ENCODE peak calls at places on chromosomes 6 and 20, in seven cellular contexts. One of them, this sample, is unnamed. For H3K4me1, the result is how much of the 10 kb centered on the place peaks cover.

GRCh38 chr20:46808565-46808964 is 86.1 kb upstream of the EYA2 start:
- DNase-seq in psoas muscle: no peak
- DNase-seq in iPS DF 6.9: no peak
- DNase-seq in GM23248: no peak
- DNase-seq in aorta: no peak
- DNase-seq in CD4-positive, alpha-beta memory T cell: no peak
- DNase-seq in endodermal cell: no peak
- DNase-seq in this sample: no peak

GRCh38 chr6:106773482-106773881 is 144.1 kb downstream of the QRSL1 start:
- DNase-seq in CD4-positive, alpha-beta memory T cell: no peak
- DNase-seq in aorta: no peak
- DNase-seq in iPS DF 6.9: no peak
- DNase-seq in endodermal cell: no peak
- DNase-seq in GM23248: no peak
- DNase-seq in psoas muscle: no peak
- DNase-seq in this sample: no peak

GRCh38 chr6:112443666-112444065 is 96.5 kb downstream of the RFPL4B start:
- DNase-seq in psoas muscle: peak
- DNase-seq in endodermal cell: no peak
- DNase-seq in CD4-positive, alpha-beta memory T cell: no peak
- DNase-seq in aorta: peak
- DNase-seq in GM23248: peak
- DNase-seq in iPS DF 6.9: no peak
- DNase-seq in this sample: no peak

GRCh38 chr6:12371641-12372146 is 81.5 kb downstream of the EDN1 start:
- DNase-seq in endodermal cell: no peak
- DNase-seq in aorta: no peak
- DNase-seq in CD4-positive, alpha-beta memory T cell: no peak
- DNase-seq in psoas muscle: no peak
- DNase-seq in GM23248: peak
- DNase-seq in iPS DF 6.9: no peak
- DNase-seq in this sample: no peak

GRCh38 chr6:156699017-156699421 is 78.2 kb upstream of the ARID1B start:
- DNase-seq in endodermal cell: no peak
- DNase-seq in GM23248: peak
- DNase-seq in CD4-positive, alpha-beta memory T cell: no peak
- DNase-seq in psoas muscle: no peak
- DNase-seq in aorta: no peak
- DNase-seq in iPS DF 6.9: no peak
- DNase-seq in this sample: no peak

GRCh38 chr20:44271915-44272663 is 25.0 kb downstream of the GDAP1L1 start:
- DNase-seq in CD4-positive, alpha-beta memory T cell: peak
- DNase-seq in aorta: no peak
- DNase-seq in psoas muscle: no peak
- DNase-seq in iPS DF 6.9: peak
- DNase-seq in endodermal cell: peak
- DNase-seq in GM23248: no peak
- DNase-seq in this sample: no peak

GRCh38 chr6:65924411-65924810 is 217.4 kb upstream of the EYS start:
- DNase-seq in endodermal cell: no peak
- DNase-seq in CD4-positive, alpha-beta memory T cell: no peak
- DNase-seq in GM23248: no peak
- DNase-seq in psoas muscle: no peak
- DNase-seq in aorta: no peak
- DNase-seq in iPS DF 6.9: no peak
- DNase-seq in this sample: no peak

GRCh38 chr20:51758978-51759544 is 9.1 kb downstream of the ATP9A start:
- DNase-seq in CD4-positive, alpha-beta memory T cell: no peak
- DNase-seq in iPS DF 6.9: no peak
- DNase-seq in endodermal cell: no peak
- DNase-seq in psoas muscle: peak
- DNase-seq in GM23248: peak
- DNase-seq in aorta: no peak
- DNase-seq in this sample: no peak

GRCh38 chr6:166005401-166005845 is 162.2 kb downstream of the TBXT start:
- DNase-seq in aorta: peak
- DNase-seq in psoas muscle: peak
- DNase-seq in endodermal cell: no peak
- DNase-seq in GM23248: peak
- DNase-seq in iPS DF 6.9: no peak
- DNase-seq in CD4-positive, alpha-beta memory T cell: no peak
- DNase-seq in this sample: no peak

GRCh38 chr20:35344354-35344837 is 52.2 kb upstream of the FAM83C start:
- DNase-seq in endodermal cell: no peak
- DNase-seq in psoas muscle: peak
- DNase-seq in GM23248: peak
- DNase-seq in aorta: no peak
- DNase-seq in iPS DF 6.9: no peak
- DNase-seq in CD4-positive, alpha-beta memory T cell: no peak
- DNase-seq in this sample: no peak

GRCh38 chr6:37320649-37321048 is 33.1 kb upstream of the RNF8 start:
- DNase-seq in GM23248: no peak
- DNase-seq in psoas muscle: no peak
- DNase-seq in endodermal cell: no peak
- DNase-seq in CD4-positive, alpha-beta memory T cell: no peak
- DNase-seq in iPS DF 6.9: no peak
- DNase-seq in aorta: no peak
- DNase-seq in this sample: no peak

GRCh38 chr6:139370047-139370706 is 4.3 kb downstream of the CITED2 start:
- DNase-seq in iPS DF 6.9: no peak
- DNase-seq in psoas muscle: no peak
- DNase-seq in GM23248: peak
- DNase-seq in endodermal cell: peak
- DNase-seq in CD4-positive, alpha-beta memory T cell: no peak
- DNase-seq in aorta: no peak
- DNase-seq in this sample: no peak

GRCh38 chr6:26345832-26346231 is 19.2 kb upstream of the BTN3A2 start:
- DNase-seq in iPS DF 6.9: no peak
- DNase-seq in CD4-positive, alpha-beta memory T cell: no peak
- DNase-seq in aorta: no peak
- DNase-seq in GM23248: no peak
- DNase-seq in psoas muscle: no peak
- DNase-seq in endodermal cell: no peak
- DNase-seq in this sample: no peak
- H3K4me3 ChIP-seq in iPS DF 6.9: no peak
- H3K4me3 ChIP-seq in CD4-positive, alpha-beta memory T cell: no peak
- H3K4me3 ChIP-seq in aorta: no peak
- H3K4me3 ChIP-seq in GM23248: no peak
- H3K4me3 ChIP-seq in psoas muscle: no peak
- H3K4me3 ChIP-seq in endodermal cell: no peak
- H3K4me3 ChIP-seq in this sample: no peak

GRCh38 chr20:20706285-20706684 is 6.2 kb downstream of the RALGAPA2 start:
- DNase-seq in CD4-positive, alpha-beta memory T cell: no peak
- DNase-seq in aorta: no peak
- DNase-seq in iPS DF 6.9: no peak
- DNase-seq in psoas muscle: no peak
- DNase-seq in GM23248: no peak
- DNase-seq in endodermal cell: no peak
- DNase-seq in this sample: no peak
- H3K27ac ChIP-seq in CD4-positive, alpha-beta memory T cell: no peak
- H3K27ac ChIP-seq in aorta: no peak
- H3K27ac ChIP-seq in iPS DF 6.9: no peak
- H3K27ac ChIP-seq in psoas muscle: peak
- H3K27ac ChIP-seq in GM23248: no peak
- H3K27ac ChIP-seq in endodermal cell: no peak
- H3K27ac ChIP-seq in this sample: no peak

GRCh38 chr20:53734006-53734688 is 140.5 kb upstream of the ZNF217 start:
- DNase-seq in aorta: no peak
- DNase-seq in CD4-positive, alpha-beta memory T cell: no peak
- DNase-seq in iPS DF 6.9: no peak
- DNase-seq in psoas muscle: no peak
- DNase-seq in endodermal cell: peak
- DNase-seq in GM23248: peak
- DNase-seq in this sample: no peak
- H3K4me1 ChIP-seq in aorta: under half
- H3K4me1 ChIP-seq in CD4-positive, alpha-beta memory T cell: under half
- H3K4me1 ChIP-seq in iPS DF 6.9: under half
- H3K4me1 ChIP-seq in psoas muscle: under half
- H3K4me1 ChIP-seq in endodermal cell: under half
- H3K4me1 ChIP-seq in GM23248: half or more
- H3K4me1 ChIP-seq in this sample: under half

GRCh38 chr6:144064402-144064830 is 31.0 kb downstream of the SF3B5 start:
- DNase-seq in iPS DF 6.9: no peak
- DNase-seq in CD4-positive, alpha-beta memory T cell: peak
- DNase-seq in endodermal cell: no peak
- DNase-seq in GM23248: peak
- DNase-seq in aorta: peak
- DNase-seq in psoas muscle: peak
- DNase-seq in this sample: peak

GRCh38 chr6:144066255-144066654 is 29.1 kb downstream of the SF3B5 start:
- DNase-seq in iPS DF 6.9: no peak
- DNase-seq in endodermal cell: no peak
- DNase-seq in psoas muscle: no peak
- DNase-seq in aorta: no peak
- DNase-seq in GM23248: no peak
- DNase-seq in CD4-positive, alpha-beta memory T cell: no peak
- DNase-seq in this sample: no peak

GRCh38 chr6:144064831-144065668 is 30.3 kb downstream of the SF3B5 start:
- DNase-seq in GM23248: peak
- DNase-seq in psoas muscle: no peak
- DNase-seq in iPS DF 6.9: no peak
- DNase-seq in CD4-positive, alpha-beta memory T cell: no peak
- DNase-seq in endodermal cell: peak
- DNase-seq in aorta: no peak
- DNase-seq in this sample: no peak

GRCh38 chr6:144063744-144064401 is 31.5 kb downstream of the SF3B5 start:
- DNase-seq in psoas muscle: peak
- DNase-seq in endodermal cell: peak
- DNase-seq in iPS DF 6.9: no peak
- DNase-seq in CD4-positive, alpha-beta memory T cell: peak
- DNase-seq in aorta: peak
- DNase-seq in GM23248: peak
- DNase-seq in this sample: peak

DNA sequence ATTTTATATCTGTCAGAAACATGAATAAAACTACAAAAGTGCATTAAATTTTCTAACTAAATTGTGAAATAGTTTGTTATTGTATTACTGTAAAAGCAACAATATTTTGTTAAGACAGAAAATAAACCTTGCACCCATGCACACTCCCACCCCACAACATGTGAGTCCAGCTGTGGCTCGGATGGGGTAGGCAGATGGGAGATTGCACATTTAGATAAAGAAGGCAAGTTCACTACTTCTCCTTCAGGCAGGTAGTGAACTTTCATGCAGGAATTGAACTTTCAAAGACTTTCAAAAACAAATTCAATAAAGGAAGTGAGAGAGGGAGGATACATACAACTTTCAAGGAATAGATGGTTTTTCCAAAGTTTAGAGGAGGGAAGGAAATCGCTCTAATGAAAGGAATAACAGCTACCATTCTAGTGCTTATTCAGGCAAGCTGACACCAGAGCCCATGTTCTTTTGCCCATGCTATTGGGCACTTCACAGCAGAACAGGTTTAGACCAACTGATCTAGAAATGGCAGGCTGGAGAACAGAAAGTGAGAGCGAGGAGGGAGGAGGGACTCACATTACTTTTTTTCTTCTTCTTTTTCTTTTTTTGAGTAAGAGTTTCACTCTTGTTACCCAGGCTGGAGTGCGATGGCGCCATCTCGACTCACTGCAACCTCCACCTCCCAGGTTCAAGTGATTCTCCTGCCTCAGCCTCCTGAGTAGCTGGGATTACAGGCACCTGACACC is 28.5 kb downstream of the SF3B5 start:
- DNase-seq in endodermal cell: no peak
- DNase-seq in aorta: no peak
- DNase-seq in CD4-positive, alpha-beta memory T cell: no peak
- DNase-seq in GM23248: no peak
- DNase-seq in psoas muscle: no peak
- DNase-seq in iPS DF 6.9: no peak
- DNase-seq in this sample: no peak
- H3K4me3 ChIP-seq in endodermal cell: no peak
- H3K4me3 ChIP-seq in aorta: no peak
- H3K4me3 ChIP-seq in CD4-positive, alpha-beta memory T cell: no peak
- H3K4me3 ChIP-seq in GM23248: no peak
- H3K4me3 ChIP-seq in psoas muscle: no peak
- H3K4me3 ChIP-seq in iPS DF 6.9: no peak
- H3K4me3 ChIP-seq in this sample: no peak